ENCODE peak calls at places on chromosomes 5 and 9, in four cellular contexts. One of them, this sample, is unnamed.

GRCh38 chr5:127170918-127171600 is 97.8 kb upstream of the C5orf63 start:
- DNase-seq in HTR-8/SVneo: no peak
- DNase-seq in NCI-H446 treated with DMSO at 0.1 percent for 48 hours: no peak
- DNase-seq in RWPE1: no peak
- DNase-seq in this sample: no peak

GRCh38 chr5:625516-625915 is 13.4 kb downstream of the CEP72 start:
- DNase-seq in RWPE1: no peak
- DNase-seq in HTR-8/SVneo: no peak
- DNase-seq in NCI-H446 treated with DMSO at 0.1 percent for 48 hours: no peak
- DNase-seq in this sample: no peak

GRCh38 chr9:77943053-77943452 is 88.6 kb downstream of the GNAQ start:
- DNase-seq in NCI-H446 treated with DMSO at 0.1 percent for 48 hours: no peak
- DNase-seq in RWPE1: no peak
- DNase-seq in HTR-8/SVneo: no peak
- DNase-seq in this sample: no peak

GRCh38 chr5:156052697-156053455 is 274.1 kb upstream of the SGCD start:
- DNase-seq in RWPE1: no peak
- DNase-seq in NCI-H446 treated with DMSO at 0.1 percent for 48 hours: peak
- DNase-seq in HTR-8/SVneo: no peak
- DNase-seq in this sample: no peak

GRCh38 chr5:34415559-34416198 is 240.4 kb upstream of the RAI14 start:
- DNase-seq in HTR-8/SVneo: no peak
- DNase-seq in RWPE1: no peak
- DNase-seq in NCI-H446 treated with DMSO at 0.1 percent for 48 hours: no peak
- DNase-seq in this sample: no peak

GRCh38 chr9:5629312-5630037 is 568 bp downstream of the RIC1 start:
- DNase-seq in RWPE1: peak
- DNase-seq in NCI-H446 treated with DMSO at 0.1 percent for 48 hours: peak
- DNase-seq in HTR-8/SVneo: no peak
- DNase-seq in this sample: peak

GRCh38 chr5:14266171-14266570 is 123.0 kb downstream of the TRIO start:
- DNase-seq in RWPE1: no peak
- DNase-seq in NCI-H446 treated with DMSO at 0.1 percent for 48 hours: no peak
- DNase-seq in HTR-8/SVneo: no peak
- DNase-seq in this sample: no peak

GRCh38 chr9:129613520-129614175 is 7.3 kb downstream of the C9orf50 start:
- DNase-seq in NCI-H446 treated with DMSO at 0.1 percent for 48 hours: no peak
- DNase-seq in HTR-8/SVneo: no peak
- DNase-seq in RWPE1: no peak
- DNase-seq in this sample: no peak

GRCh38 chr5:94577466-94578245 is 40.7 kb downstream of the KIAA0825 start:
- DNase-seq in NCI-H446 treated with DMSO at 0.1 percent for 48 hours: no peak
- DNase-seq in RWPE1: no peak
- DNase-seq in HTR-8/SVneo: no peak
- DNase-seq in this sample: no peak

GRCh38 chr9:32864926-32865325 is 81.6 kb downstream of the TMEM215 start:
- DNase-seq in HTR-8/SVneo: no peak
- DNase-seq in NCI-H446 treated with DMSO at 0.1 percent for 48 hours: no peak
- DNase-seq in RWPE1: no peak
- DNase-seq in this sample: no peak

GRCh38 chr9:135698767-135699166 is 514 bp downstream of the SOHLH1 start:
- DNase-seq in NCI-H446 treated with DMSO at 0.1 percent for 48 hours: no peak
- DNase-seq in RWPE1: no peak
- DNase-seq in HTR-8/SVneo: no peak
- DNase-seq in this sample: no peak

GRCh38 chr9:68705636-68706578 is 867 bp downstream of the PIP5K1B start:
- DNase-seq in HTR-8/SVneo: no peak
- DNase-seq in RWPE1: no peak
- DNase-seq in NCI-H446 treated with DMSO at 0.1 percent for 48 hours: no peak
- DNase-seq in this sample: peak

This sample was measured in A549.